ENCODE peak calls at places on chromosomes 16 and 17, in ten cellular contexts. T is neural crest cell, L is GM23338, E is GM13977, W is natural killer cell, C is activated B cell treated with CpG ODN at 0.5 μM for 24 hours, J is GM12878, K is right lobe of liver, Y is IMR-90, S is left ventricle myocardium inferior. O is an unnamed sample.
A peak's percentile ranks its signal among the peaks of the same experiment; 100 is the strongest.

GRCh38 chr17:54882371-54882770 is 18.3 kb upstream of the TOM1L1 start:
- DNase-seq in T (no peak), L (no peak), E (no peak), W (no peak), C (no peak), J (no peak), K (no peak), Y (no peak), S (no peak), O (no peak)

GRCh38 chr17:48444531-48445247 is 14.7 kb upstream of the SKAP1 start:
- DNase-seq in T (no peak), L (peak; percentile 28), E (no peak), W (no peak), C (no peak), J (no peak), K (no peak), Y (no peak), S (no peak), O (no peak)

GRCh38 chr17:27751166-27751565 is 49.2 kb downstream of the NOS2 start:
- DNase-seq in T (no peak), L (no peak), E (no peak), W (no peak), C (no peak), J (no peak), K (no peak), Y (no peak), S (no peak), O (no peak)

GRCh38 chr17:28724500-28725165 is 1.4 kb downstream of the TLCD1 start:
- DNase-seq in T (no peak), L (peak; percentile 41), E (no peak), W (no peak), C (no peak), J (no peak), K (no peak), Y (no peak), S (no peak), O (no peak)

GRCh38 chr16:22213236-22213635 is 7.2 kb downstream of the EEF2K start:
- DNase-seq in T (no peak), L (no peak), E (no peak), W (no peak), C (no peak), J (no peak), K (no peak), Y (no peak), S (no peak), O (no peak)

GRCh38 chr16:3106205-3106928 is 6.0 kb upstream of the ZNF205 start:
- DNase-seq in T (peak; percentile 92), L (peak; percentile 96), E (peak; percentile 99), W (peak; percentile 89), C (peak; percentile 84), J (no peak), K (peak; percentile 94), Y (peak; percentile 89), S (peak; percentile 91), O (peak; percentile 95)

GRCh38 chr17:61129232-61129631 is 270.4 kb upstream of the TBX2 start:
- DNase-seq in T (no peak), L (no peak), E (no peak), W (no peak), C (no peak), J (no peak), K (no peak), Y (peak; percentile 8), S (no peak), O (no peak)

GRCh38 chr17:48995871-48996695 is 1.1 kb upstream of the IGF2BP1 start:
- DNase-seq in T (peak; percentile 85), L (peak; percentile 96), E (peak; percentile 61), W (peak; percentile 16), C (peak; percentile 29), J (no peak), K (no peak), Y (no peak), S (no peak), O (peak; percentile 89)

GRCh38 chr17:41734949-41735313 is 488 bp upstream of the HAP1 start:
- DNase-seq in T (no peak), L (peak; percentile 75), E (no peak), W (no peak), C (no peak), J (no peak), K (no peak), Y (peak; percentile 6), S (no peak), O (no peak)

GRCh38 chr17:82232876-82233785 is 4.3 kb downstream of the SLC16A3 start:
- DNase-seq in T (no peak), L (no peak), E (no peak), W (no peak), C (no peak), J (no peak), K (no peak), Y (no peak), S (peak; percentile 13), O (no peak)

GRCh38 chr16:52077656-52078055 is 469.3 kb downstream of the TOX3 start:
- DNase-seq in T (no peak), L (no peak), E (no peak), W (no peak), C (no peak), J (no peak), K (no peak), Y (no peak), S (no peak), O (no peak)

GRCh38 chr17:37301288-37301687 is 74.5 kb upstream of the C17orf78 start:
- DNase-seq in T (no peak), L (no peak), E (no peak), W (no peak), C (no peak), J (no peak), K (no peak), Y (peak; percentile 17), S (no peak), O (no peak)

GRCh38 chr17:32854177-32854576 is 22.7 kb downstream of the MYO1D start:
- DNase-seq in T (no peak), L (peak; percentile 35), E (no peak), W (no peak), C (no peak), J (no peak), K (no peak), Y (no peak), S (no peak), O (no peak)

GRCh38 chr16:66681676-66682075 is 14.9 kb downstream of the CMTM4 start:
- DNase-seq in T (no peak), L (no peak), E (no peak), W (no peak), C (no peak), J (no peak), K (peak; percentile 6), Y (no peak), S (no peak), O (no peak)

DNA sequence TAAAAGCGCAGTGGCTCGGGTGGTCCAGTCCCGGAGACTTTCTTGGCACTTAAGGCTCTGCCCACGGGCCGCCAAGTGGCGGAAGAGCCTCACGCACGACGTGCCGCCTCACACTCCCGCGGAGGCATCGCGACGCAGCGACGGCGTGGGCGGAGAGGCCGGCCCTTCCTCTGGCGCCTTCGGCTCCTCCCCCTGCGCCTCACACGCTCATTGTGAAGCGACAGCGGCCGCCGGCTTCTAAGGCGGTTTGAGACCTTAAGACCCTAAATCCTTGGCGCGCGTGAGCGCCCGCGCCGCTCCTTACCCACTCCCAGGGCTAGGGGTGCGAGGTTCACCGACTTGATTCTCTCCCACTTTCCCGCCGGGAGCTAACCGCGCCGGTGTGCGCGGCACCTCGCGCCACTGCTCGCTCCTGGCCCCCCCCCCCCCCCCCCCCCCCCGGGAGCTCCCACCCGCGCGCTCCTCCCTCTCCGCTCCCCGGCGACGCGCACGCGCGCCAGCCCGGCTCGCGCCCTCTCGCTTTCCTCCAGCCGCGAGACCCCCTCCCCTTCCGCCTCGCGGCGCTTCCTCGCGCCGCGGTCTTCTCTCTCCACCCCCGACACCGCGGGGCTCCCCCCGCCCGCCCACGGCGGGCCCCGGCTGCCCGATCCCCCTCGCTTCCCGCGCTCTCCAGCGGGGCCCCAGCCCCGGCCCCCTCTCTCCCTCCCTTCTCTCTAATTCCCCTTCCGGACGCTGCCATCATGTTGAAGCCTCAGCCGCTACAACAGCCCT is at the start of gene ATXN2L:
- DNase-seq in T (peak; percentile 87), L (peak; percentile 94), E (peak; percentile 95), W (peak; percentile 93), C (peak; percentile 92), J (peak; percentile 77), K (peak; percentile 94), Y (peak; percentile 96), S (peak; percentile 95), O (peak; percentile 87)
- TF ChIP-seq CTCF in T (peak; percentile 14), L (no peak), E (no peak), W (no peak), C (no peak), J (peak; percentile 10), K (no peak), Y (peak; percentile 20), S (peak; percentile 34), O (no peak)

GRCh38 chr16:15466886-15467781 is 32.7 kb downstream of the BMERB1 start:
- DNase-seq in T (no peak), L (no peak), E (no peak), W (no peak), C (no peak), J (no peak), K (no peak), Y (no peak), S (no peak), O (no peak)
- TF ChIP-seq CTCF in T (no peak), L (no peak), E (no peak), W (no peak), C (no peak), J (no peak), K (peak; percentile 72), Y (peak; percentile 35), S (peak; percentile 24), O (no peak)

DNA sequence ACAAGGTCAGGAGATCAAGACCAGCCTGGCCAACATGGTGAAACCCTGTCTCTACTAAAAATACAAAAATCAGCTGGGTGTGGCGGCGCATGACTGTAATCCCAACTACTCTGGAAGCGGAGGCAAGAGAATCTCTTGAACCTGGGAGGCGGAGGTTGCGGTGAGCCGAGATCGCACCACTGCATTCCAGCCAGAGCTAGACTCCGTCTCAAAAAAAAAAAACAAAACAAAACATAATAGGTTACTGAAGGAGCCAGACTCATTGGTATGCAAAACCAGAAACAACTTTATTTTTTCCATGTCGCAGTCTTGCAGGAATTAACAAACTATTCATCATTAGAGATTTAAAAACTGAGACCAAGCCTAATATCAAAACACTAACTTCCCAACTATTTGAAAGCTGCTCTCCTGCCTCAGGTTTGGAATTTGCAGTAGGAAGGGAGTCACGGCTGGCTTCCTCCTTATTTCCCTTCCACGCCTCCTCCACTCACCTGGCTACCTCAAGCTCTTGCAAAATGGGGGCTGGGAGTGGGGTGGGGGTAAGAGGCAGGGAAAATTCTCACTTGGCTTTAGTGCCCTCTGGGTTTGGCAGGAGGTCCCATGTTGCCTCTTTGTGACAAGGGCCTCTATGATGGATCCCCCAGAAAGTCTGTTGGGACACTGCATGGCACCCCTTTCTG is 34.0 kb upstream of the MYH10 start:
- DNase-seq in T (no peak), L (no peak), E (no peak), W (no peak), C (no peak), J (no peak), K (no peak), Y (no peak), S (no peak), O (no peak)
- TF ChIP-seq CTCF in T (no peak), L (no peak), E (no peak), W (no peak), C (no peak), J (no peak), K (no peak), Y (no peak), S (no peak), O (no peak)

DNA sequence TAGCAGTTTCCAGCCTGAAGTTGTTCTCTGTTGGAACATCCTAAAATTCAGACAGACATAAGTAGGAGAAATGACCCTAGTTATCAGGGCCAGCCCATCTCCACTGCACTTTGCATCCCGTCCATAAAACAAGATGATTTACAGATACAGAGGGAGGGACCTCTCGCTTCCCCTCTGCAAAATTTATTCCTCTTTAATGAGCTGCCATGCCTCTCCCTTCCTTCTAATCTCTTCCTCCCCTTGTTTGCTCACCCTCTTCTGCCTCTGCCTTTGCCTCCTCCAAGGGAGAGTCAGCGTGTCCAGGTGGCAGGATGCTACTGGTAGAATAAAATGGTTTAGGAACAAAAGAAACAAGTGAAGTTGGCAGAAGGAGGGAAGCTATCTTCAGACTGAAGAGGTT is 351.3 kb downstream of the SOX9 start:
- DNase-seq in T (no peak), L (no peak), E (no peak), W (no peak), C (no peak), J (no peak), K (no peak), Y (no peak), S (no peak), O (no peak)
- TF ChIP-seq CTCF in T (no peak), L (no peak), E (no peak), W (no peak), C (no peak), J (no peak), K (no peak), Y (no peak), S (no peak), O (no peak)

O was measured in nephron progenitor cell.